ENCODE peak calls at places on chromosomes 2 and 18, in eight cellular contexts. C is stimulated activated CD4-positive, alpha-beta T cell treated with anti-CD3 and anti-CD28 coated beads, TNF-alpha, amount 100 ng/mL, for 24 hours; I is smooth muscle cell of the brain vasculature; S is stimulated activated CD8-positive, alpha-beta memory T cell treated with anti-CD3 and anti-CD28 coated beads, Interleukin-7, amount 100 ng/mL, for 24 hours; B is neural progenitor cell; L is cardiac muscle cell; W is endodermal cell; V is 8988T. J is an unnamed sample.

GRCh38 chr2:205903549-205904129 is 182.3 kb downstream of the INO80D start:
- DNase-seq in C (no peak), I (no peak), S (no peak), B (peak), L (peak), W (peak), V (no peak), J (peak)

GRCh38 chr2:145168091-145168490 is 648.2 kb upstream of the ZEB2 start:
- DNase-seq in C (no peak), I (no peak), S (no peak), B (no peak), L (no peak), W (no peak), V (no peak), J (no peak)

GRCh38 chr18:48919547-48919946 is 31.2 kb downstream of the SMAD7 start:
- DNase-seq in C (no peak), I (no peak), S (no peak), B (no peak), L (no peak), W (no peak), V (no peak), J (no peak)

GRCh38 chr2:203551653-203552250 is 16.7 kb upstream of the RAPH1 start:
- DNase-seq in C (no peak), I (no peak), S (no peak), B (no peak), L (no peak), W (no peak), V (no peak), J (no peak)

GRCh38 chr2:63514237-63514716 is 74.0 kb downstream of the WDPCP start:
- DNase-seq in C (no peak), I (no peak), S (no peak), B (no peak), L (no peak), W (no peak), V (no peak), J (no peak)

GRCh38 chr18:26357960-26358359 is 131.7 kb downstream of the TAF4B start:
- DNase-seq in C (no peak), I (no peak), S (no peak), B (no peak), L (no peak), W (no peak), V (no peak), J (no peak)

GRCh38 chr2:99200232-99200631 is 19.2 kb downstream of the MRPL30 start:
- DNase-seq in C (no peak), I (no peak), S (no peak), B (no peak), L (no peak), W (no peak), V (no peak), J (no peak)

GRCh38 chr2:120632796-120633646 is 102.6 kb upstream of the GLI2 start:
- DNase-seq in C (no peak), I (no peak), S (no peak), B (no peak), L (no peak), W (peak), V (no peak), J (no peak)